ENCODE peak calls at places on chromosomes 16 and 17, in seven cellular contexts. H, V, N, E, S, G and M are unnamed samples.

GRCh38 chr16:3645504-3646347 is 8.8 kb upstream of the DNASE1 start:
- DNase-seq in E (no peak), G (peak), S (no peak), N (no peak), V (no peak), H (no peak), M (peak)

GRCh38 chr17:47205419-47205963 is 3.7 kb upstream of the MYL4 start:
- DNase-seq in N (peak), S (no peak), V (no peak), E (peak), H (no peak), G (no peak), M (peak)

GRCh38 chr17:76542984-76543383 is 3.1 kb downstream of the PRCD start:
- DNase-seq in N (no peak), E (no peak), G (no peak), S (no peak), H (no peak), V (no peak), M (no peak)

GRCh38 chr17:73643012-73643845 is 1.0 kb downstream of the SDK2 start:
- DNase-seq in E (no peak), G (peak), H (peak), V (no peak), S (peak), N (peak), M (peak)

GRCh38 chr17:8836821-8837426 is 30.6 kb downstream of the PIK3R6 start:
- DNase-seq in H (no peak), S (no peak), V (no peak), G (no peak), N (no peak), E (no peak), M (no peak)

GRCh38 chr17:22514315-22514714 is 822.0 kb downstream of the KCNJ18 start:
- DNase-seq in G (no peak), V (no peak), N (no peak), H (no peak), E (no peak), S (no peak), M (no peak)

GRCh38 chr16:69889295-69889964 is 61.7 kb upstream of the CLEC18A start:
- DNase-seq in H (no peak), S (no peak), E (no peak), V (no peak), G (no peak), N (no peak), M (no peak)

GRCh38 chr17:42135664-42136653 is 13.4 kb downstream of the HSPB9 start:
- DNase-seq in V (no peak), H (no peak), E (peak), N (peak), S (peak), G (peak), M (peak)

GRCh38 chr17:13540546-13540945 is 61.2 kb downstream of the HS3ST3A1 start:
- DNase-seq in N (no peak), E (peak), V (no peak), G (no peak), S (no peak), H (no peak), M (no peak)

GRCh38 chr16:89828870-89829629 is 775 bp downstream of the SPIRE2 start:
- DNase-seq in S (no peak), G (peak), V (no peak), H (no peak), E (no peak), N (no peak), M (no peak)

GRCh38 chr17:73396429-73397277 is 84.9 kb upstream of the CDC42EP4 start:
- DNase-seq in S (peak), H (no peak), V (no peak), N (no peak), E (no peak), G (peak), M (no peak)

GRCh38 chr17:31907342-31907975 is 6.0 kb upstream of the UTP6 start:
- DNase-seq in V (no peak), E (peak), G (peak), N (peak), S (peak), H (no peak), M (peak)

GRCh38 chr16:1408171-1408837 is 6.2 kb downstream of the UNKL start:
- DNase-seq in V (peak), H (peak), S (peak), E (peak), G (peak), N (peak), M (peak)

GRCh38 chr16:25854141-25854540 is 162.4 kb downstream of the HS3ST4 start:
- DNase-seq in N (no peak), E (no peak), H (no peak), S (no peak), V (no peak), G (no peak), M (no peak)

GRCh38 chr17:33260638-33261037 is 32.5 kb downstream of the ASIC2 start:
- DNase-seq in S (no peak), H (no peak), G (no peak), E (no peak), N (no peak), V (no peak), M (no peak)

GRCh38 chr17:334974-335481 is 17.6 kb downstream of the RPH3AL start:
- DNase-seq in N (no peak), E (no peak), H (no peak), G (no peak), V (no peak), S (no peak), M (peak)

GRCh38 chr17:29710891-29711418 is 88.2 kb upstream of the CORO6 start:
- DNase-seq in S (no peak), H (no peak), E (peak), N (no peak), V (no peak), G (peak), M (no peak)

GRCh38 chr17:76241205-76241539 is 879 bp upstream of the RNF157 start:
- DNase-seq in N (peak), E (no peak), V (no peak), H (no peak), S (no peak), G (no peak), M (no peak)

GRCh38 chr17:28811594-28812135 is 30.9 kb downstream of the FAM222B start:
- DNase-seq in H (no peak), S (peak), V (no peak), E (peak), N (no peak), G (peak), M (no peak)

GRCh38 chr16:50469121-50469743 is 79.0 kb upstream of the NKD1 start:
- DNase-seq in N (no peak), E (no peak), V (no peak), S (no peak), G (no peak), H (no peak), M (peak)

GRCh38 chr16:86740817-86741799 is 162.8 kb downstream of the FOXL1 start:
- DNase-seq in S (no peak), H (no peak), V (no peak), G (no peak), N (peak), E (peak), M (no peak)

GRCh38 chr16:22674832-22675191 is 139.2 kb upstream of the HS3ST2 start:
- DNase-seq in N (no peak), G (no peak), E (no peak), H (no peak), S (no peak), V (no peak), M (no peak)

GRCh38 chr16:86048882-86049585 is 150.1 kb downstream of the IRF8 start:
- DNase-seq in N (no peak), H (no peak), S (no peak), G (no peak), V (no peak), E (no peak), M (peak)

GRCh38 chr17:33142703-33143299 is 150.3 kb downstream of the ASIC2 start:
- DNase-seq in H (peak), E (peak), N (no peak), S (no peak), G (no peak), V (peak), M (no peak)